ENCODE peak calls at places on chromosome 21, in ten cellular contexts. H is stimulated activated CD4-positive, alpha-beta T cell treated with anti-CD3 and anti-CD28 coated beads, Interleukin-2, amount 100 ng/mL, for 24 hours; F is HFFc6; K is upper lobe of right lung; R is amygdala; O is lung microvascular endothelial cell; N is GM04503; M is uterus; Y is occipital lobe; S is EL. W is an unnamed sample.

GRCh38 chr21:41147096-41147978 is 20.6 kb upstream of the BACE2 start:
- DNase-seq in O (no peak), K (no peak), S (no peak), N (no peak), R (no peak), Y (no peak), H (no peak), F (no peak), M (no peak), W (no peak)

GRCh38 chr21:14675774-14676530 is 129.8 kb upstream of the SAMSN1 start:
- DNase-seq in S (no peak), K (no peak), R (no peak), F (no peak), Y (no peak), M (no peak), N (no peak), H (no peak), O (peak), W (no peak)

GRCh38 chr21:25464275-25464674 is 143.0 kb downstream of the MRPL39 start:
- DNase-seq in Y (no peak), H (no peak), O (no peak), F (no peak), S (no peak), N (no peak), R (no peak), K (no peak), M (no peak), W (no peak)

GRCh38 chr21:29520146-29520545 is 221.4 kb downstream of the BACH1 start:
- DNase-seq in M (no peak), N (no peak), H (no peak), O (no peak), Y (no peak), R (no peak), S (peak), K (no peak), F (no peak), W (no peak)

GRCh38 chr21:36499578-36500471 is 19.9 kb upstream of the CLDN14 start:
- DNase-seq in K (peak), M (peak), H (no peak), Y (no peak), F (no peak), R (no peak), O (peak), S (peak), N (peak), W (no peak)

GRCh38 chr21:28423521-28423920 is 569.2 kb downstream of the LTN1 start:
- DNase-seq in N (no peak), O (no peak), H (no peak), Y (no peak), R (no peak), K (no peak), M (no peak), F (no peak), S (no peak), W (no peak)

GRCh38 chr21:26127918-26128317 is 42.7 kb downstream of the APP start:
- DNase-seq in F (no peak), O (peak), S (peak), H (no peak), Y (peak), K (no peak), N (no peak), M (no peak), R (no peak), W (no peak)

GRCh38 chr21:35508389-35508888 is 459.3 kb upstream of the RUNX1 start:
- DNase-seq in N (no peak), O (no peak), Y (no peak), F (peak), K (peak), R (peak), S (peak), M (peak), H (no peak), W (peak)

GRCh38 chr21:20647603-20648002 is 350.6 kb upstream of the NCAM2 start:
- DNase-seq in S (no peak), H (no peak), O (no peak), K (no peak), R (no peak), F (no peak), Y (no peak), N (no peak), M (no peak), W (no peak)

GRCh38 chr21:36873511-36873910 is 93.0 kb downstream of the HLCS start:
- DNase-seq in R (no peak), Y (no peak), K (no peak), S (peak), F (no peak), M (no peak), H (no peak), O (no peak), N (no peak), W (no peak)

GRCh38 chr21:31354604-31355443 is 10.8 kb upstream of the TIAM1 start:
- DNase-seq in O (peak), S (peak), M (no peak), N (no peak), F (no peak), Y (peak), R (no peak), H (peak), K (no peak), W (no peak)

GRCh38 chr21:37000381-37000780 is 6.1 kb upstream of the RIPPLY3 start:
- DNase-seq in F (no peak), N (no peak), S (no peak), K (no peak), M (no peak), R (no peak), H (no peak), Y (no peak), O (no peak), W (no peak)

W was measured in AG09319.